ENCODE peak calls at places on chromosomes 13 and 19, in four cellular contexts. P is body of pancreas, T is fibroblast of pulmonary artery, E is kidney epithelial cell. V is an unnamed sample.

GRCh38 chr19:58311345-58311744 is 6.2 kb downstream of the ERVK3-1 start:
- DNase-seq in P (no peak), T (no peak), E (no peak), V (peak)

GRCh38 chr13:98447881-98448641 is 128.8 kb downstream of the STK24 start:
- DNase-seq in P (peak), T (no peak), E (no peak), V (peak)

GRCh38 chr13:76620036-76620435 is 266.2 kb downstream of the KCTD12 start:
- DNase-seq in P (no peak), T (peak), E (no peak), V (peak)

GRCh38 chr13:109610517-109610916 is 175.9 kb downstream of the IRS2 start:
- DNase-seq in P (peak), T (peak), E (no peak), V (peak)

GRCh38 chr19:55546822-55547614 is 1.7 kb upstream of the SBK3 start:
- DNase-seq in P (peak), T (peak), E (no peak), V (peak)

GRCh38 chr19:44645407-44646048 is 1.8 kb downstream of the PVR start:
- DNase-seq in P (no peak), T (no peak), E (no peak), V (no peak)

GRCh38 chr19:46620716-46621115 is 4.2 kb downstream of the PTGIR start:
- DNase-seq in P (no peak), T (peak), E (no peak), V (no peak)

GRCh38 chr13:31067416-31068118 is 94.1 kb downstream of the HSPH1 start:
- DNase-seq in P (no peak), T (peak), E (peak), V (peak)

GRCh38 chr13:32887617-32888016 is 128.6 kb upstream of the KL start:
- DNase-seq in P (no peak), T (no peak), E (no peak), V (no peak)

GRCh38 chr13:112596220-112596619 is 8.3 kb upstream of the TUBGCP3 start:
- DNase-seq in P (no peak), T (no peak), E (no peak), V (no peak)

GRCh38 chr13:31697290-31697689 is 42.0 kb upstream of the RXFP2 start:
- DNase-seq in P (no peak), T (no peak), E (peak), V (no peak)

GRCh38 chr19:51743405-51743804 is 8.3 kb downstream of the FPR1 start:
- DNase-seq in P (no peak), T (no peak), E (no peak), V (no peak)

GRCh38 chr13:35388456-35388855 is 88.0 kb downstream of the MAB21L1 start:
- DNase-seq in P (no peak), T (peak), E (no peak), V (no peak)

GRCh38 chr13:44103721-44104490 is 224.2 kb downstream of the LACC1 start:
- DNase-seq in P (no peak), T (no peak), E (no peak), V (peak)

DNA sequence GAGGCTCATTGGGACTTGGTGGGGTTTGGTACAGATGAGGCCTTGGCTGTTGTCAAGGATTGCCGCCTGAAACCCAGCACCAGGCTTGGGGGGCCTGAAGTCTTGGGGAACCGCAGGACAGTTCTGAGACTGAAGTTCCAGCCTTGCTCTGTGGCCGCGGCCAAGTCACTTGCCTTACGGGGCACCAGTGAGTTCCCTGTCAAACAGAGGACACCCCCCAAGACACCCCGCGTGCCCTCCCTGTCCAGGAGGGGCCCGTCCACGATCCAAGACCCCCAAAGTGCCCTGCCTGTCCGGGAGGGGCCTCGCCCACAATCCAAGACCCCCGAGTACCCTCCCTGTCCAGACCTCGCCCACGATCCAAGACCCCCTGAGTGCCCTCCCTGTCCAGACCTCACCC is 2.5 kb downstream of the CDC34 start:
- DNase-seq in P (no peak), T (no peak), E (no peak), V (no peak)
- H3K4me3 ChIP-seq in P (no peak), T (peak), E (no peak), V (no peak)

DNA sequence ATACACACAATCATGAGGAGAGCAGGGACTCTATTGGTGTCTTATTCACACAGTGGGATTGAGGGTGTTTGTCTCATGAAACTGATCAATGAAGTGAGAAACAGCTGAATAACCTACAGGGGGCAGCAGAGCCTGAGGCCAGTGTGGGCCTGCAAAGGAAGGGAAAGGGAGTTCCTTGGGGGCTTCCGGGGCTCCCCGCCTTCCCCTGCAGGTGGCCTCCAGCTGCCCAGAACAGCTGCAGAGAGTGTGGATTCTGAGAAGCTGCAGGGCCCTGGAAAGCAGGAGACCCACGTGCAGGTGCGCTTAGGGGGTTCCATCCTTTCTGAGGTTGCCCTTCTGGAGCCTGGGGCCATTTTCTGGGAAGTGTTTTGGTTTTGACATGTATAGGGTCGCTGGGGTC is 20.1 kb downstream of the ZNF763 start:
- DNase-seq in P (no peak), T (no peak), E (no peak), V (no peak)
- TF ChIP-seq CTCF in P (no peak), T (no peak), E (no peak), V (no peak)

GRCh38 chr19:17334414-17335409 is at the start of gene ANO8:
- DNase-seq in P (peak), T (peak), E (peak), V (peak)
- H3K4me3 ChIP-seq in P (peak), T (peak), E (peak), V (peak)

DNA sequence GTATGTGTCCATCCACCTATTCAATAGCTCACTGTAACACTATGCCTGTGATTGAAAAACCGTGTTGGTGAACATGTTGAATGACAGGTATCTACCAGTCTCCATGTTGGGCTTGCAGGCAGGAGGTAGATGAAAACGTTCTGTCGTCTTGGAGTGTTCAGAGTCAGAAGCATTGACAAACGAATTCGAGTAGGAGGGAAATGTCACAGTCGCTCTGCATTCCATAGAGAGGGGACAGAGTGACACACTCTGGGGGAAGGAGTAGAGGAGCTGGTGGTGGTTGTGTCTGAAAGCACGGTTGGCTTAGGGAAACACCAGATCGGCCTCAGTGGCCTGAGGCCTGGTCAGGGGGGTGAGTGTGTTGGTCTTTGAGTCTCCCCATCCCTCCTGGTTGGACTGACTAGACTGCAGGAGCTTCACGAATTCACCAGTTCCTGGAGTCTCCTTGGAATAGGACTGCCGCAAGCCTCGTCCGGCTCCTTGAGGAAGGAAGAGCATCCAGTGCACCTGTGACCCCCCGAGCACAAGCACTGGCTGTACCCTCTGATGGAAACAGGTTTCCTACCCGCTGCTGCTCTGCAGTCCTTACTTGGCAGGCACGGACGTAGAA is 105.0 kb upstream of the C1QTNF9B start:
- DNase-seq in P (no peak), T (no peak), E (no peak), V (no peak)
- TF ChIP-seq CTCF in P (no peak), T (no peak), E (no peak), V (no peak)

GRCh38 chr13:71079638-71080037 is 787.4 kb downstream of the DACH1 start:
- DNase-seq in P (no peak), T (no peak), E (no peak), V (no peak)
- H3K4me3 ChIP-seq in P (no peak), T (no peak), E (no peak), V (no peak)

DNA sequence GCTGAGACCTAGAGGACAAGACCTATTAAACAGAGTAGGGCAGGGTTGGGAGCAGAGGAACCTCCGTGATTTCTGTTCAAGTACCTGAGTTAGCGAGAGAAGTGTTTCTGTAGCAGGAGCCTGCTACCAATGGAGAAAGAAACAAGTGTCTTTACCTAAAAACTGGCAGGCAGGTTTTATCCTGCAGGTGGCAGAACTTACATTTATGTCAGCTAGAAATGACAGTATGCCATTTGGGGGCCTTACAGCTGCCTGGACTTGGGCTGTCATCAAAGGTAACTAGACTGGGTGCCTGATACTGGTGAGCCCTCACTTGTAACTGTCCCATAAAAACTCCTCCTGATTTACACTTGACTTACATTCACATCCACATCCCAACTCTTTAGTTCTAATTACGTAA is 185.3 kb upstream of the MIR17HG start:
- DNase-seq in P (no peak), T (no peak), E (no peak), V (no peak)
- TF ChIP-seq CTCF in P (no peak), T (no peak), E (peak), V (peak)

GRCh38 chr13:89375839-89376238 is 1704.7 kb downstream of the SLITRK5 start:
- DNase-seq in P (no peak), T (peak), E (no peak), V (peak)

GRCh38 chr13:89372193-89372592 is 1701.0 kb downstream of the SLITRK5 start:
- DNase-seq in P (no peak), T (no peak), E (no peak), V (no peak)
- H3K4me3 ChIP-seq in P (no peak), T (no peak), E (no peak), V (no peak)